ENCODE peak calls at places on chromosomes 11 and 22, in four cellular contexts. E is Calu3, R is glutamatergic neuron, K is A549. P is an unnamed sample.

GRCh38 chr22:22109693-22110466 is 127.3 kb upstream of the TOP3B start:
- DNase-seq in E (no peak), R (no peak), K (no peak), P (no peak)

GRCh38 chr11:122863704-122864326 is 18.7 kb upstream of the JHY start:
- DNase-seq in E (peak; percentile 37), R (peak; percentile 65), K (peak; percentile 37), P (peak; percentile 43)

GRCh38 chr22:17638182-17638431 is 450 bp upstream of the BCL2L13 start:
- DNase-seq in E (no peak), R (no peak), K (no peak), P (no peak)

GRCh38 chr11:63592975-63593395 is 21.2 kb downstream of the PLAAT3 start:
- DNase-seq in E (peak; percentile 44), R (peak; percentile 40), K (peak; percentile 62), P (no peak)

GRCh38 chr11:133174013-133174412 is 358.3 kb downstream of the OPCML start:
- DNase-seq in E (no peak), R (no peak), K (no peak), P (no peak)

GRCh38 chr22:44550666-44551491 is 52.8 kb upstream of the RTL6 start:
- DNase-seq in E (no peak), R (no peak), K (peak; percentile 16), P (no peak)

GRCh38 chr11:117228091-117228490 is 3.8 kb downstream of the PCSK7 start:
- DNase-seq in E (no peak), R (no peak), K (no peak), P (no peak)

GRCh38 chr11:72788250-72788649 is 5.6 kb downstream of the STARD10 start:
- DNase-seq in E (no peak), R (no peak), K (no peak), P (no peak)

GRCh38 chr11:106724293-106724892 is 293.9 kb downstream of the GUCY1A2 start:
- DNase-seq in E (no peak), R (no peak), K (peak; percentile 2), P (no peak)

GRCh38 chr11:63020671-63021255 is 5.1 kb upstream of the SLC22A8 start:
- DNase-seq in E (peak; percentile 23), R (peak; percentile 39), K (peak; percentile 31), P (no peak)

GRCh38 chr11:74696932-74697687 is 34.1 kb downstream of the CHRDL2 start:
- DNase-seq in E (no peak), R (no peak), K (peak; percentile 85), P (no peak)

GRCh38 chr22:43886231-43886630 is 5.6 kb downstream of the PNPLA5 start:
- DNase-seq in E (no peak), R (no peak), K (no peak), P (no peak)

GRCh38 chr11:66417000-66417399 is 3.8 kb upstream of the NPAS4 start:
- DNase-seq in E (no peak), R (no peak), K (no peak), P (no peak)

GRCh38 chr22:35312198-35313059 is 12.7 kb downstream of the TOM1 start:
- DNase-seq in E (peak; percentile 80), R (no peak), K (no peak), P (no peak)

GRCh38 chr22:46801331-46801811 is 38.9 kb downstream of the TBC1D22A start:
- DNase-seq in E (no peak), R (no peak), K (no peak), P (no peak)

GRCh38 chr22:50640857-50641647 is 13.1 kb upstream of the ARSA start:
- DNase-seq in E (no peak), R (no peak), K (no peak), P (no peak)

GRCh38 chr11:84289381-84289906 is 1003.3 kb upstream of the CCDC90B start:
- DNase-seq in E (no peak), R (no peak), K (no peak), P (no peak)

GRCh38 chr11:133991101-133991500 is 34.3 kb upstream of the IGSF9B start:
- DNase-seq in E (no peak), R (no peak), K (no peak), P (no peak)

GRCh38 chr11:74646215-74646614 is 53.8 kb downstream of the POLD3 start:
- DNase-seq in E (no peak), R (no peak), K (no peak), P (no peak)

GRCh38 chr22:44600386-44600785 is 101.6 kb upstream of the PRR5 start:
- DNase-seq in E (no peak), R (no peak), K (no peak), P (no peak)

DNA sequence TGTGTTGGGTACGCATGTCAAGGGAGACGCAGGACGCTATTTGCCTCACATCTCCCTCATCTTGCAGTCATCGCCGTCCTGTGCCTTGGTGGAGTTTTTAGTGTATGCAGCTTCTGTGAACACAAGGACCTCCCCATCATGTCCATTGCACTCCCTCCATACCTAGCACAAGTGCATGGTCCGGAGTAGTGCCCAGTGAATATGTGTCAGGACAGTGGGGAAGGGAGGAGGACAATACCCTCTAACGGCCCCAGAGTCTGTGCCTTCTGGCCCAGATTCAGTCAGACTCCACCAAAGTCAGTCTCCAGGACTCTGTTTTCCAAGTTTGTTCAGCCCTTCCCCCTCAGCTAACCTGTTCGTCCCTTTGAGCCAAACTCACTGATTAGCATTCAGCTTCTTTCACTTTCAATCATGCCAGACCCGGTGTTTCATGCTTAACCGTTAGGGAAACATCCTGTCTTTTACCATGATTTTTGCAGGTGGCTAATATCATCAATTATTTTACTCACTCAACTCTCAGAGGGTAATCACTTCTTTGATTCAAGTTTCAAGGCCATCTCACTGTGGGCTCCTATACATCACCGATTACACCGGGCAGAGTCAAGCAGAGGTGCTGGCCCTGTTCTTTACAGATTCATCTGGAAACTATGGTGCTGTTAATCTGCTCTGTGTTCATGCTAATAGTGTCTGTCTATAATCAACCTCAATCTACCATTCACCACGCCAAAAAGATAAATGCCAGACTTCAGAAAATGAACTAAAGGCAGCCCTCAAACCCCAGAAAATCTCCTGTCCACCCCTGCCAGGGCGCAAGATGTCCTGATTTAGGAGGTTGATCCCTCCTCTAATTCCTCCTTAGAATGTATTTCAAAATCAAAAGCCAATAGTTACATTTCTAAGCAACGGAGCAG is 156.5 kb downstream of the RRAS2 start:
- DNase-seq in E (no peak), R (no peak), K (no peak), P (no peak)
- TF ChIP-seq CTCF in E (no peak), R (no peak), K (no peak), P (no peak)

DNA sequence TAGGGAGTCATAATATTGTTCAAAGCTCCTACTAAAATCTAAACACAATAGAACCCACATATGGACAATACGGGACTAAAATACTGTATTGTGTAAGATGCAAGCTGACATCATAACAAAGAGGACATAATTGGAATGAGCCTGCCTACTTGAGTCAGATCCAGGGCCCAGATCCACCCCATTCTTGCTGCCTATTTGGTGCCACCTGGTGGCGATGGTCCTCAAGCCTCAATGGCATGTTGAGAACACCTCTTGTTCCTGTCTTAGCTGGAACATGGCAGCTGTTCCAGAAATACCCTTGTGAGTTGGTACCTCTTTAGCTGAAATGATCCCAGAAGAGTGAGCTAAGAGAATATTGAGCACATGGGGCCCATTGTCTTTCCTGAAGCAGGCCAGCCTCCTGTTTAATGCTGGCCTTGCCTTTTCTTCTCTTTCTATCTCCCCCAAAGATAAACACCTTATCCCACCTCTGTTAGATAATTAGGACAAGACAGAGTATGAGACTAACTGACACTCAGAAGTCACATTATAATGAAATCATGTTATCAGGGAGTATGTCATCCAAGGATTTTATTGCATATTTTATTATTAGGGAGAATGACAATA is 680.9 kb upstream of the ANO5 start:
- DNase-seq in E (peak; percentile 83), R (peak; percentile 83), K (peak; percentile 77), P (peak; percentile 80)
- TF ChIP-seq CTCF in E (peak; percentile 66), R (peak; percentile 72), K (peak; percentile 53), P (peak; percentile 78)

GRCh38 chr11:110797453-110797852 is 85.2 kb upstream of the ARHGAP20 start:
- DNase-seq in E (no peak), R (no peak), K (no peak), P (no peak)
- TF ChIP-seq CTCF in E (no peak), R (no peak), K (no peak), P (no peak)

GRCh38 chr11:20873054-20873453 is 203.7 kb downstream of the NELL1 start:
- DNase-seq in E (no peak), R (no peak), K (peak; percentile 67), P (peak; percentile 62)
- TF ChIP-seq CTCF in E (no peak), R (peak; percentile 46), K (peak; percentile 28), P (peak; percentile 65)

DNA sequence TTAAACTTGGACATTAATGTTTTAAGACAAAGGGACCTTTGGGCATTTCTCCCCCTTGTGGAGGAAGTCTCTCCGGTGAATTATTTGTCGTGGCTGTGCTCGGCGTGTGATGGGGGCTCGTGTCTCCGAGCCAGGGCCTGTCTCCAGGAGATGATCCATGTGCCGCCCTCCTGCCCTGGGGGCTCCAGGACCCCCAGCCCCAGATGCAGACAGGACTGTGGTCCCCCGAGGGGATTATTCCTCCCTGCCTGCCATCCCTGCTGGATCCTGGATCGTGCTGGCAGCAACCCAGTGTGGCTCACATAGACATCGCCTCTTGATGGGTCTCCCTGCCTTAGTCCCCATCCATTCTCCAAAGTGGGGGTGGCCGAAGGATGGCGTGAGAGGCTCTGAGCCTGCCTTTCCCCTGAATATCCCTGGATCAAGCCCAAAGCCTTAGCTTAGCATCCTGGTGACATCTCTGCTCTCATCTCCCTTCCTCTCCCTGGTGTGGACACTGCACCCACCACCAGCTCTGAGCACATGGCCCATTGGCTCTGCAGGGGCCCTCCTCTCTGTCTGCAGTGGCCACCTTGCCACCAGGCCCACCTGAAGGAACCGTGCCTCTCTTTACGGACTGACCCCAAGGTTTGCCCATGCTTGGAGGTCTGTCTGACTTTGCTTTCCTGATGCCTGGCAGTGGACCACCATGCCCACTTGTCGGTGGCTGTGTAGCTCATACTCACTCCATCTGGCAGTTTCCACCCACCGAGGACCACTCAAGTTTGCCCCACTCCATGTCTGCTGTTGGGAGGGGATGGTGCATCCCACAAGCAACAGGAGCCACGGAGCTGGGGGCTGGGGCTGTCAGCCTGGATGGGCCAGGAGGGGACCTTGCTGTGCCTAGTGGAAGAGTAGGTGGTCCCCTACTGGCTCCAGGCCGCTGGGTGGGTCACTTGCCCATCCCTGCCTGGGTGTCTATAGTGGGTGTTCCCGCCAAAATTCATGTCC is 56.7 kb downstream of the SMIM38 start:
- DNase-seq in E (no peak), R (no peak), K (no peak), P (peak; percentile 49)
- TF ChIP-seq CTCF in E (no peak), R (peak; percentile 26), K (peak; percentile 28), P (peak; percentile 58)

GRCh38 chr22:42269407-42270177 is 861 bp downstream of the TCF20 start:
- DNase-seq in E (peak; percentile 84), R (peak; percentile 59), K (peak; percentile 64), P (peak; percentile 49)
- TF ChIP-seq CTCF in E (no peak), R (peak; percentile 16), K (no peak), P (no peak)

GRCh38 chr11:131027501-131027900 is 111.2 kb upstream of the SNX19 start:
- DNase-seq in E (no peak), R (no peak), K (no peak), P (no peak)

GRCh38 chr11:131025421-131026126 is 109.3 kb upstream of the SNX19 start:
- DNase-seq in E (no peak), R (no peak), K (no peak), P (no peak)

DNA sequence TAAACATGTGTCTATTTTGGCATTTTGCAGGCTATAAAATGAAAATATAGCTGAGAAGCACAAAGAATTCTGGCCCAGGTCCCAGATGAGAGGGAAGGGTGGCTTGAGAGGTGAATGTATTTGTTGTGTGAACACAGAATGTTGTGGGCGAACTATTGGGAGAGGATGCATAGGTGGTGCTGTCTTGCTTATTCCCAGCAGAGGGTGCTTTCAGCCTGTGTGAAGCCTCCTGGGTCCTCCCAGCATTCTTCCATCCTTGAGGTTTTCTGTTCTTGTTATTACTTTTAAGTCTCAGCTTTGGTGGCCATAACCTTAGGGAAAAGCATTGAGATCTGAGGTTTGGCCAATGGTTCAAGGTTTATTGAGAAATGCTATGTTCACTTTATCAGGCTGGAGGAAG is 108.7 kb upstream of the SNX19 start:
- DNase-seq in E (no peak), R (no peak), K (peak; percentile 11), P (no peak)
- TF ChIP-seq CTCF in E (no peak), R (no peak), K (peak; percentile 28), P (no peak)

P was measured in BE2C.